ENCODE peak calls at places on chromosomes 7 and 10, in six cellular contexts. J, G, B, N, Y and A are unnamed samples.

GRCh38 chr7:21426286-21426957 is 1.5 kb upstream of the SP4 start:
- DNase-seq in J (no peak), G (no peak), B (no peak), N (no peak), Y (peak; percentile 83), A (no peak)

GRCh38 chr10:77163670-77164348 is 473.8 kb downstream of the KCNMA1 start:
- DNase-seq in J (no peak), G (peak; percentile 28), B (peak; percentile 62), N (no peak), Y (peak; percentile 100), A (peak; percentile 90)

GRCh38 chr7:75740846-75741497 is 2.2 kb upstream of the HIP1 start:
- DNase-seq in J (peak; percentile 34), G (peak; percentile 42), B (no peak), N (peak; percentile 35), Y (no peak), A (no peak)

GRCh38 chr7:46123-46829 is 146.1 kb upstream of the FAM20C start:
- DNase-seq in J (no peak), G (no peak), B (peak; percentile 49), N (no peak), Y (no peak), A (no peak)

GRCh38 chr7:44286618-44287487 is 38.5 kb downstream of the CAMK2B start:
- DNase-seq in J (no peak), G (peak; percentile 5), B (peak; percentile 25), N (no peak), Y (no peak), A (no peak)

GRCh38 chr7:106480616-106481031 is 180.3 kb downstream of the CCDC71L start:
- DNase-seq in J (no peak), G (no peak), B (no peak), N (no peak), Y (no peak), A (no peak)

GRCh38 chr10:90775351-90776028 is 82.3 kb downstream of the HTR7 start:
- DNase-seq in J (no peak), G (no peak), B (no peak), N (no peak), Y (no peak), A (no peak)

GRCh38 chr10:125102216-125102615 is 58.1 kb downstream of the CTBP2 start:
- DNase-seq in J (no peak), G (peak; percentile 17), B (no peak), N (no peak), Y (peak; percentile 71), A (peak; percentile 26)

GRCh38 chr10:4678023-4678950 is 147.7 kb upstream of the AKR1E2 start:
- DNase-seq in J (no peak), G (no peak), B (no peak), N (no peak), Y (peak; percentile 94), A (no peak)

GRCh38 chr10:19815478-19816419 is 483 bp upstream of the PLXDC2 start:
- DNase-seq in J (peak; percentile 96), G (peak; percentile 49), B (peak; percentile 58), N (peak; percentile 40), Y (peak; percentile 65), A (no peak)
- TF ChIP-seq CTCF in J (no peak), G (no peak), B (no peak), N (no peak), Y (no peak), A (no peak)

DNA sequence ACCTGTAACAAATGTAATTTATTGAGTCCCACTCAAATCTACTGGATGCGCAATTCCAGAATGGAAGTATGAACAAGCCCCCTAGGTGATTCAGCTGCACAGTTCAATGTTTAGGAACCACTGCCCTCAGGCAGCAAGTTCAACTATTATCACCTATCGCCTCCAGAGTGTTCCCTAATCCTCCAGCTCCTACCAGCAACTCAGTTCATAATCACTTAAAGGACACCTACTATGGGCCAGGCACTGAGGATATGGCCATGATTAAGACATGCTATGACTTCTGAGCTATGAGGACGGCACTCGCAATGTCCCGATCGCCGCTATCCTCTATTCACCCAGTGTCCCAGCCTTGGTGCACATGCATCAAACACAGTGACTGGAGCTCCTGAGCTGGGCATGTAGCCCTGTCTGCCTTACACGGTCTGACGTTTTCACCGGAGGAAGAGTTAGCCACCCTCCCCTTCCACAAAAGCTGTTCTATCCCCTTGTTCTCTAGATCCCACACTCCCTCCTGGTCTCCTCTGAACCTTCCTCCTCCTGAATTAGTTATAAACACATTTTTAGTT is 22.3 kb downstream of the RHEB start:
- DNase-seq in J (no peak), G (no peak), B (no peak), N (no peak), Y (no peak), A (no peak)
- H3K4me3 ChIP-seq in J (no peak overlapping the region), G (no peak overlapping the region), B (no peak overlapping the region), N (no peak overlapping the region), Y (no peak overlapping the region), A (no peak overlapping the region)

DNA sequence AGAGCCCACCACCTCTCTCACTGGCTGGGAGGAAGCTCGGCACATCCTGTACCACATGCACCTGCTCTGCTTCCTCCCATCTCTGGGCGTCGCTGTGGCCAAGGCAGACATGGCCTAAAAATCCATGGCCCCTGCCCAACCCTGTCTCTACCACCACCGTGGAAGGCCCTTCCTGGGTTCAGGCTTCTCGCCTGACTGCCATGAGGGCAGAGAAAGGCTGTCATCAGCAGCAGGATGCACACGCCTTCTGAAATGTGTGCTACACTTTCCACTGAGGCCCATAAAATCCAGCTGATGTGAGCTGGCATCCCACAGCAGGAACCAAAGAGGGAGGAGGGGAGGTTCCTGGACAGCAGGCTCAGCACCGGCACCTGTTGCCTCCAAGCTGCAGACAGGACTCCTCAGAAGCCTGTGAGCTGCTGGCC is 93.4 kb downstream of the PTPRN2 start:
- DNase-seq in J (no peak), G (peak; percentile 19), B (no peak), N (no peak), Y (no peak), A (no peak)
- TF ChIP-seq CTCF in J (no peak), G (no peak), B (no peak), N (no peak), Y (no peak), A (no peak)

GRCh38 chr10:86969421-86970041 is 1.2 kb downstream of the ADIRF start:
- DNase-seq in J (peak; percentile 41), G (no peak), B (no peak), N (peak; percentile 37), Y (peak; percentile 96), A (no peak)
- H3K4me3 ChIP-seq in J (no peak overlapping the region), G (no peak overlapping the region), B (peak overlapping the region; percentile 70), N (no peak overlapping the region), Y (peak overlapping the region; percentile 56), A (peak overlapping the region; percentile 65)

DNA sequence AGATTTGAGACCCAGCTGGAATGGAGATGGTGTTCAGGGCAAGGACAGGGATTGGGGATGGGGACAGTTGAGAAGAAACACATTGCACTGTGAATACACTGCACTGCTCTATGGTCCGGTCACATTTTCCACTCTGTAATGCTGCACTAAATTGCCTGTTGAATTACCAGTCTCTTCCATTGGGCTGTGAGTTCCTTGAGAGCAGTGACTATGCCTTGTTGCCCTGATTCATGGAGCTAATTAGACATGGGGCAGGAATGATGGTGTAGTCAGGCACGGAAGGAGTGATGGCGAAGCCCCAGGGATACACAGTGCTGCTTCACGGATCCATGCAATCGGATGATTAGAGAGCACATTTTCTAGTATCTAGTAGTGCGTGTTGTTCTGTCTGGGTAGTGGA is 25.4 kb upstream of the GPAM start:
- DNase-seq in J (no peak), G (no peak), B (no peak), N (no peak), Y (no peak), A (no peak)
- TF ChIP-seq CTCF in J (no peak), G (no peak), B (no peak), N (no peak), Y (no peak), A (no peak)